ENCODE peak calls at places on chromosome 10, in nine cellular contexts. One of them, this sample, is unnamed.
A peak's percentile ranks its signal among the peaks of the same experiment; 100 is the strongest.

GRCh38 chr10:84693006-84693405 is 364.6 kb downstream of the CCSER2 start:
- DNase-seq in dorsolateral prefrontal cortex: no peak
- DNase-seq in hepatocyte: no peak
- DNase-seq in BJ: no peak
- DNase-seq in left ventricle myocardium inferior: no peak
- DNase-seq in fibroblast of lung: no peak
- DNase-seq in psoas muscle: no peak
- DNase-seq in cardiac muscle cell: no peak
- DNase-seq in brain microvascular endothelial cell: no peak
- DNase-seq in this sample: no peak

GRCh38 chr10:77355844-77356243 is 281.8 kb downstream of the KCNMA1 start:
- DNase-seq in psoas muscle: no peak
- DNase-seq in dorsolateral prefrontal cortex: no peak
- DNase-seq in left ventricle myocardium inferior: no peak
- DNase-seq in BJ: peak; percentile 75
- DNase-seq in hepatocyte: no peak
- DNase-seq in brain microvascular endothelial cell: peak; percentile 80
- DNase-seq in fibroblast of lung: peak; percentile 75
- DNase-seq in cardiac muscle cell: no peak
- DNase-seq in this sample: no peak

GRCh38 chr10:113230018-113230610 is 280.1 kb downstream of the TCF7L2 start:
- DNase-seq in psoas muscle: no peak
- DNase-seq in brain microvascular endothelial cell: no peak
- DNase-seq in hepatocyte: no peak
- DNase-seq in cardiac muscle cell: no peak
- DNase-seq in left ventricle myocardium inferior: no peak
- DNase-seq in BJ: no peak
- DNase-seq in fibroblast of lung: no peak
- DNase-seq in dorsolateral prefrontal cortex: no peak
- DNase-seq in this sample: no peak

GRCh38 chr10:133043541-133044225 is 44.0 kb upstream of the ADGRA1 start:
- DNase-seq in left ventricle myocardium inferior: no peak
- DNase-seq in dorsolateral prefrontal cortex: no peak
- DNase-seq in fibroblast of lung: no peak
- DNase-seq in BJ: no peak
- DNase-seq in cardiac muscle cell: no peak
- DNase-seq in hepatocyte: no peak
- DNase-seq in brain microvascular endothelial cell: no peak
- DNase-seq in psoas muscle: no peak
- DNase-seq in this sample: no peak

GRCh38 chr10:132536241-132536963 is 1.2 kb upstream of the INPP5A start:
- DNase-seq in fibroblast of lung: no peak
- DNase-seq in cardiac muscle cell: peak; percentile 51
- DNase-seq in psoas muscle: peak; percentile 19
- DNase-seq in hepatocyte: no peak
- DNase-seq in dorsolateral prefrontal cortex: no peak
- DNase-seq in brain microvascular endothelial cell: no peak
- DNase-seq in BJ: no peak
- DNase-seq in left ventricle myocardium inferior: peak; percentile 20
- DNase-seq in this sample: no peak

GRCh38 chr10:14004536-14004935 is 326.2 kb downstream of the FRMD4A start:
- DNase-seq in brain microvascular endothelial cell: no peak
- DNase-seq in left ventricle myocardium inferior: no peak
- DNase-seq in psoas muscle: no peak
- DNase-seq in hepatocyte: no peak
- DNase-seq in fibroblast of lung: no peak
- DNase-seq in BJ: no peak
- DNase-seq in cardiac muscle cell: no peak
- DNase-seq in dorsolateral prefrontal cortex: no peak
- DNase-seq in this sample: no peak

GRCh38 chr10:30562787-30563186 is 66.8 kb downstream of the LYZL2 start:
- DNase-seq in BJ: no peak
- DNase-seq in left ventricle myocardium inferior: no peak
- DNase-seq in hepatocyte: no peak
- DNase-seq in brain microvascular endothelial cell: no peak
- DNase-seq in psoas muscle: no peak
- DNase-seq in dorsolateral prefrontal cortex: no peak
- DNase-seq in fibroblast of lung: no peak
- DNase-seq in cardiac muscle cell: no peak
- DNase-seq in this sample: no peak

GRCh38 chr10:79417731-79418130 is 27.7 kb downstream of the ZCCHC24 start:
- DNase-seq in psoas muscle: no peak
- DNase-seq in fibroblast of lung: no peak
- DNase-seq in BJ: no peak
- DNase-seq in left ventricle myocardium inferior: peak; percentile 11
- DNase-seq in brain microvascular endothelial cell: no peak
- DNase-seq in cardiac muscle cell: no peak
- DNase-seq in dorsolateral prefrontal cortex: no peak
- DNase-seq in hepatocyte: no peak
- DNase-seq in this sample: no peak

DNA sequence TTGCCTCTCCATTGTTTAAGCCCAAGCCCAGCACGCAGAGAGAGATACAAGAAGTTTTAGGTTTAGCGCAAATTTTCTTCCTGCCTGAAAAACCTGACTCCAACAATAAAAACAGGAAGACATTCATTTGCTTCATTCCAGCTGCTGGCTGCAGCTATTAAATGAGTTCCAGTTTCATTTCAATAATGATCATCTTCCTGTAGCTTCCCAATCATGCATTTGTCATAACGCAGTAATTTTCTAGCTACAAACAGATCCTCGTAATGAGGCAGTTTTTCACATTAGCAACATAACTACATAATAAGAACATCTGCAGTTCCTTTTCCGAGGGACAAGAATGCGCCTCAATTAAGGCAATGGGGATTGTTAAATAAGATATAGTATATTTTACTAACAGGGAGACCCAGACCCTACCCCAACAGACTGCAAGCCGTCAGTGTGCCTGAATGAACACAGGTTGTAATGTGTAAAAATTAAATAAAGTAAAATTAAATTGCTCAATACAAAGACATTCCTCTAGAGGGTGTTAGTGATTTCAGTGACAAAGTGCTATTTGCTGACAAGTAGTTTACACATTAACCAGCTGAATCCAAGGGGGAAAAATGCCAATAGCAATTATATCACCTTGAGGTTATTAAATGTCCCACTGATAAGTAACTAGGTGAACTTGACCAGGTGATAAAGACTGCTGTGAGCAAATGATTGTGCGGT is 110.7 kb downstream of the EBF3 start:
- DNase-seq in psoas muscle: no peak
- DNase-seq in fibroblast of lung: peak; percentile 7
- DNase-seq in brain microvascular endothelial cell: no peak
- DNase-seq in BJ: no peak
- DNase-seq in left ventricle myocardium inferior: no peak
- DNase-seq in hepatocyte: peak; percentile 64
- DNase-seq in dorsolateral prefrontal cortex: no peak
- DNase-seq in cardiac muscle cell: no peak
- DNase-seq in this sample: no peak
- TF ChIP-seq CTCF in psoas muscle: peak; percentile 21
- TF ChIP-seq CTCF in fibroblast of lung: no peak
- TF ChIP-seq CTCF in brain microvascular endothelial cell: no peak
- TF ChIP-seq CTCF in BJ: peak; percentile 22
- TF ChIP-seq CTCF in left ventricle myocardium inferior: peak; percentile 52
- TF ChIP-seq CTCF in hepatocyte: peak; percentile 43
- TF ChIP-seq CTCF in dorsolateral prefrontal cortex: peak; percentile 50
- TF ChIP-seq CTCF in cardiac muscle cell: peak; percentile 44
- TF ChIP-seq CTCF in this sample: no peak

DNA sequence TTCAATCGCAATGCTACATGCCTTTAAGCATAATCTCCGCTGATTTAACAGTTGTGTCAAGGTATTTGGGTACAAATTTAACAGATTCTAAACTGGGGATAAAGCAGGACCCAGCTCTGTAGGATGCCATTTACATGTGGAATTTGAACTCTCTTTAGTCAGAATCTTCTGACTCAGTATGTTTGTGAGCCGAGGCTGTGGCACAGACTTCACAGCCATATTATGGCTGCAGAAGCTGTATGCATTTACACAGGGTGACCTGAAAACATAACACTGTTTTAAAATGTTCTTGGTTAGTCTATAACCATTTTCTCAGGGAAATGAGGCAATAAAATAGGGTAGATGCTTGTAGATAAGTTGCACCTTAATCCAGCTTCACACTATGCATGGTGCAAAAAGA is 8.7 kb downstream of the PDLIM1 start:
- DNase-seq in brain microvascular endothelial cell: no peak
- DNase-seq in left ventricle myocardium inferior: no peak
- DNase-seq in BJ: no peak
- DNase-seq in psoas muscle: no peak
- DNase-seq in cardiac muscle cell: no peak
- DNase-seq in hepatocyte: no peak
- DNase-seq in dorsolateral prefrontal cortex: no peak
- DNase-seq in fibroblast of lung: no peak
- DNase-seq in this sample: no peak
- H3K4me3 ChIP-seq in brain microvascular endothelial cell: no peak overlapping the region
- H3K4me3 ChIP-seq in left ventricle myocardium inferior: no peak overlapping the region
- H3K4me3 ChIP-seq in BJ: no peak overlapping the region
- H3K4me3 ChIP-seq in psoas muscle: no peak overlapping the region
- H3K4me3 ChIP-seq in cardiac muscle cell: no peak overlapping the region
- H3K4me3 ChIP-seq in hepatocyte: no peak overlapping the region
- H3K4me3 ChIP-seq in dorsolateral prefrontal cortex: no peak overlapping the region
- H3K4me3 ChIP-seq in fibroblast of lung: no peak overlapping the region
- H3K4me3 ChIP-seq in this sample: no peak overlapping the region

DNA sequence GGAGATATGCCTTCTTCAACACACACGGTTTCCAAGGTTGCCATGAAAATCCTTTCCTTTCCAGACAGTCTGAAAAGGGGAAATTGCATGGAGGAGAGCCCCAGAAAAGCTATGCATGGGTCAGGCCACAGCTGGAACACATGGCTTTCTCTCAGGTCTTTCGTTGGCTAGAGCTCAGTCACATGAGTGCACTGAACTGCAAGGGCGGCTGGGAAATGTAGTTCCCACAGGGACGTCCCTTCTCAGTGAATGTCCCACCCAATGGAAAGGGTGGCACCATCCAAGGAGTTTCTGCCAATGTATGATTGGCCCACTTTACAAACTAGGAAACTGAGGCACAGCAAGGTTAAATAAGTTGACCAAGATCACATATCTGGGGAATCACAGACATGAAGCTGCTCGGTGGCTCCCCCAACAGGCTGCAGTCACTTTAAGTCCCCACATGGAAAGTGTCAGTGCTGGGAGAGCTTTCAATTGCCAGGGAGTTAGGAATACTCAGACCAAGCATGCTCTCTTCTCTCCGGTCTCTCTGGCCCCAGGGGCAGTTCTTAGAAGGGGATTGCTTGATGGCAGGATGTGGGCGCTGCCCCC is 571.3 kb downstream of the GLRX3 start:
- DNase-seq in BJ: no peak
- DNase-seq in left ventricle myocardium inferior: no peak
- DNase-seq in fibroblast of lung: no peak
- DNase-seq in psoas muscle: no peak
- DNase-seq in cardiac muscle cell: no peak
- DNase-seq in hepatocyte: no peak
- DNase-seq in dorsolateral prefrontal cortex: no peak
- DNase-seq in brain microvascular endothelial cell: no peak
- DNase-seq in this sample: no peak
- TF ChIP-seq CTCF in BJ: no peak
- TF ChIP-seq CTCF in left ventricle myocardium inferior: no peak
- TF ChIP-seq CTCF in fibroblast of lung: no peak
- TF ChIP-seq CTCF in psoas muscle: no peak
- TF ChIP-seq CTCF in cardiac muscle cell: no peak
- TF ChIP-seq CTCF in hepatocyte: no peak
- TF ChIP-seq CTCF in dorsolateral prefrontal cortex: no peak
- TF ChIP-seq CTCF in brain microvascular endothelial cell: no peak
- TF ChIP-seq CTCF in this sample: no peak

GRCh38 chr10:88107698-88108097 is 244.3 kb downstream of the PTEN start:
- DNase-seq in cardiac muscle cell: no peak
- DNase-seq in dorsolateral prefrontal cortex: no peak
- DNase-seq in left ventricle myocardium inferior: no peak
- DNase-seq in psoas muscle: no peak
- DNase-seq in hepatocyte: no peak
- DNase-seq in brain microvascular endothelial cell: no peak
- DNase-seq in fibroblast of lung: no peak
- DNase-seq in BJ: no peak
- DNase-seq in this sample: no peak

GRCh38 chr10:88110822-88111221 is 247.4 kb downstream of the PTEN start:
- DNase-seq in left ventricle myocardium inferior: no peak
- DNase-seq in fibroblast of lung: no peak
- DNase-seq in hepatocyte: no peak
- DNase-seq in dorsolateral prefrontal cortex: no peak
- DNase-seq in psoas muscle: no peak
- DNase-seq in brain microvascular endothelial cell: no peak
- DNase-seq in cardiac muscle cell: no peak
- DNase-seq in BJ: no peak
- DNase-seq in this sample: no peak

GRCh38 chr10:88111294-88111693 is 247.9 kb downstream of the PTEN start:
- DNase-seq in BJ: no peak
- DNase-seq in psoas muscle: no peak
- DNase-seq in brain microvascular endothelial cell: no peak
- DNase-seq in cardiac muscle cell: no peak
- DNase-seq in dorsolateral prefrontal cortex: no peak
- DNase-seq in fibroblast of lung: no peak
- DNase-seq in left ventricle myocardium inferior: no peak
- DNase-seq in hepatocyte: no peak
- DNase-seq in this sample: no peak

GRCh38 chr10:88108115-88108610 is 244.7 kb downstream of the PTEN start:
- DNase-seq in psoas muscle: no peak
- DNase-seq in brain microvascular endothelial cell: no peak
- DNase-seq in dorsolateral prefrontal cortex: no peak
- DNase-seq in hepatocyte: no peak
- DNase-seq in cardiac muscle cell: no peak
- DNase-seq in BJ: no peak
- DNase-seq in fibroblast of lung: no peak
- DNase-seq in left ventricle myocardium inferior: no peak
- DNase-seq in this sample: no peak

GRCh38 chr10:88110355-88110754 is 246.9 kb downstream of the PTEN start:
- DNase-seq in left ventricle myocardium inferior: no peak
- DNase-seq in cardiac muscle cell: no peak
- DNase-seq in psoas muscle: no peak
- DNase-seq in brain microvascular endothelial cell: peak; percentile 74
- DNase-seq in BJ: peak; percentile 31
- DNase-seq in dorsolateral prefrontal cortex: no peak
- DNase-seq in fibroblast of lung: peak; percentile 31
- DNase-seq in hepatocyte: no peak
- DNase-seq in this sample: no peak
- H3K4me3 ChIP-seq in left ventricle myocardium inferior: no peak overlapping the region
- H3K4me3 ChIP-seq in cardiac muscle cell: no peak overlapping the region
- H3K4me3 ChIP-seq in psoas muscle: no peak overlapping the region
- H3K4me3 ChIP-seq in brain microvascular endothelial cell: no peak overlapping the region
- H3K4me3 ChIP-seq in BJ: no peak overlapping the region
- H3K4me3 ChIP-seq in dorsolateral prefrontal cortex: no peak overlapping the region
- H3K4me3 ChIP-seq in fibroblast of lung: no peak overlapping the region
- H3K4me3 ChIP-seq in hepatocyte: no peak overlapping the region
- H3K4me3 ChIP-seq in this sample: no peak overlapping the region

GRCh38 chr10:33643042-33643441 is 308.6 kb upstream of the NRP1 start:
- DNase-seq in dorsolateral prefrontal cortex: no peak
- DNase-seq in BJ: peak; percentile 15
- DNase-seq in psoas muscle: no peak
- DNase-seq in cardiac muscle cell: no peak
- DNase-seq in brain microvascular endothelial cell: peak; percentile 57
- DNase-seq in hepatocyte: no peak
- DNase-seq in fibroblast of lung: peak; percentile 76
- DNase-seq in left ventricle myocardium inferior: no peak
- DNase-seq in this sample: no peak
- TF ChIP-seq CTCF in dorsolateral prefrontal cortex: no peak
- TF ChIP-seq CTCF in BJ: no peak
- TF ChIP-seq CTCF in psoas muscle: no peak
- TF ChIP-seq CTCF in cardiac muscle cell: no peak
- TF ChIP-seq CTCF in brain microvascular endothelial cell: no peak
- TF ChIP-seq CTCF in hepatocyte: no peak
- TF ChIP-seq CTCF in fibroblast of lung: no peak
- TF ChIP-seq CTCF in left ventricle myocardium inferior: no peak
- TF ChIP-seq CTCF in this sample: no peak